ENCODE peak calls at places on chromosome 7, in nine cellular contexts. C, F, E, Z, R, Y, U, N and H are unnamed samples.

GRCh38 chr7:112204072-112204775 is 2.0 kb downstream of the DOCK4 start:
- DNase-seq in C (no peak), F (no peak), E (no peak), Z (peak; percentile 49), R (peak; percentile 19), Y (no peak), U (no peak), N (no peak), H (no peak)

GRCh38 chr7:108299251-108300014 is 156.8 kb downstream of the NRCAM start:
- DNase-seq in C (no peak), F (no peak), E (no peak), Z (peak; percentile 53), R (peak; percentile 70), Y (no peak), U (no peak), N (no peak), H (no peak)

GRCh38 chr7:36875794-36876193 is 151.5 kb upstream of the AOAH start:
- DNase-seq in C (no peak), F (no peak), E (no peak), Z (no peak), R (no peak), Y (no peak), U (no peak), N (no peak), H (no peak)

GRCh38 chr7:143487566-143487965 is 9.9 kb downstream of the TAS2R41 start:
- DNase-seq in C (peak; percentile 93), F (peak; percentile 30), E (peak; percentile 67), Z (peak; percentile 70), R (no peak), Y (peak; percentile 51), U (peak; percentile 68), N (peak; percentile 77), H (peak; percentile 63)

GRCh38 chr7:81608748-81609382 is 161.0 kb downstream of the HGF start:
- DNase-seq in C (no peak), F (no peak), E (no peak), Z (peak; percentile 60), R (peak; percentile 70), Y (no peak), U (no peak), N (no peak), H (no peak)

GRCh38 chr7:63521-64021 is 128.8 kb upstream of the FAM20C start:
- DNase-seq in C (no peak), F (no peak), E (peak; percentile 59), Z (no peak), R (no peak), Y (no peak), U (no peak), N (no peak), H (no peak)

GRCh38 chr7:582931-583330 is 63.3 kb upstream of the PDGFA start:
- DNase-seq in C (no peak), F (no peak), E (no peak), Z (no peak), R (no peak), Y (no peak), U (no peak), N (no peak), H (no peak)

GRCh38 chr7:151244156-151244870 is 4.2 kb downstream of the SMARCD3 start:
- DNase-seq in C (peak; percentile 45), F (no peak), E (no peak), Z (peak; percentile 68), R (peak; percentile 41), Y (peak; percentile 68), U (peak; percentile 72), N (no peak), H (no peak)

GRCh38 chr7:25720427-25720826 is 431.6 kb upstream of the NFE2L3 start:
- DNase-seq in C (no peak), F (no peak), E (no peak), Z (peak; percentile 23), R (peak; percentile 22), Y (peak; percentile 28), U (no peak), N (no peak), H (no peak)

GRCh38 chr7:50634378-50634777 is 69.2 kb upstream of the DDC start:
- DNase-seq in C (no peak), F (no peak), E (no peak), Z (no peak), R (no peak), Y (no peak), U (no peak), N (no peak), H (no peak)

GRCh38 chr7:26399309-26399610 is 107.6 kb downstream of the SNX10 start:
- DNase-seq in C (no peak), F (no peak), E (no peak), Z (peak; percentile 55), R (peak; percentile 53), Y (peak; percentile 63), U (no peak), N (peak; percentile 28), H (no peak)

GRCh38 chr7:18020138-18020715 is 7.4 kb downstream of the PRPS1L1 start:
- DNase-seq in C (no peak), F (no peak), E (no peak), Z (no peak), R (no peak), Y (no peak), U (no peak), N (no peak), H (no peak)

GRCh38 chr7:112283382-112283910 is 77.0 kb downstream of the ZNF277 start:
- DNase-seq in C (no peak), F (no peak), E (no peak), Z (no peak), R (no peak), Y (no peak), U (no peak), N (no peak), H (no peak)

GRCh38 chr7:66921396-66921917 is 432 bp downstream of the TMEM248 start:
- DNase-seq in C (peak; percentile 78), F (no peak), E (peak; percentile 69), Z (peak; percentile 71), R (peak; percentile 45), Y (peak; percentile 33), U (no peak), N (peak; percentile 27), H (no peak)

GRCh38 chr7:134900430-134900876 is 85.9 kb upstream of the AGBL3 start:
- DNase-seq in C (no peak), F (no peak), E (no peak), Z (no peak), R (no peak), Y (no peak), U (no peak), N (no peak), H (no peak)

DNA sequence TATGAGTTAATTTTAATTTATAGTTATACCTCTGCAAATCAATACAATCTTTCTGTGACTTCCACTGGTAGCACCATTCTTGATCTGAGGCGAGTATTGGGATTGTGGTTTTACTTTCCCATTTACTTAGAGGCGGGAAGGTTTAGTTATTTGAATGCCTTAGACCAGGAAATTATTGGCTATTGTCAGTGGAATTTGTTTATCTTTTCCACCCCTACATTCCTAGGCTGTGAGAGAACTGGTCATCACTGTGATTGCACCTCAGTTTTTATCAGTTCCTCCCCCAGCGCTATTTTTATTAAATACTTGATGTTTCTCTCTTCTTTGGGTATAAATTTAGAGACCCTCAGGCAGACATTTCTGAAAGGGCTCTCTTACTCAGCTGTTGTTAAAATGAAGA is 29.9 kb downstream of the CDK14 start:
- DNase-seq in C (no peak), F (no peak), E (no peak), Z (peak; percentile 36), R (peak; percentile 52), Y (no peak), U (no peak), N (no peak), H (no peak)
- H3K27ac ChIP-seq in C (no peak overlapping the region), F (no peak overlapping the region), E (no peak overlapping the region), Z (peak overlapping the region; percentile 14), R (no peak overlapping the region), Y (no peak overlapping the region), U (no peak overlapping the region), N (no peak overlapping the region), H (no peak overlapping the region)

GRCh38 chr7:34145603-34146002 is 240.3 kb downstream of the BMPER start:
- DNase-seq in C (no peak), F (no peak), E (no peak), Z (no peak), R (no peak), Y (no peak), U (no peak), N (no peak), H (no peak)

GRCh38 chr7:34138483-34138882 is 233.1 kb downstream of the BMPER start:
- DNase-seq in C (no peak), F (no peak), E (no peak), Z (no peak), R (no peak), Y (no peak), U (no peak), N (no peak), H (no peak)

DNA sequence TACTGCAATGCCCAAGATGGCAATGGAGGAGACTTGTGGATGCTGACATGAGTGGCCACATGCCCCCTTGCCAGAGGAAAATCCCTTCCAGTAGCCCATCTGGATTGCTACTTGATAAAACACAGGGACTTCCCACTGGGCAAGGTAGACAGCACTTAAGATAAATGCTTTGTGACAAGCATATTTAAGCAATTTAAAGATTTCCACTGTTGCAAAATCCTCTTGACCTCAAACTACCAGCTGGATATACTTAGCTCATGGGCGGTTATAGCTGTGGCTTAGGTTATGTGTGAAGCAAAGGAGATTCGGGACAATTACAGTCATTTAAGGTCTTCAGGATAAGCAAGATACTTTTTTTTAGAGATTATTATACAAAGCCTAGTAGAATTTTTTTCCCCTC is 238.1 kb downstream of the BMPER start:
- DNase-seq in C (no peak), F (no peak), E (no peak), Z (peak; percentile 73), R (no peak), Y (no peak), U (no peak), N (no peak), H (no peak)
- H3K27ac ChIP-seq in C (no peak overlapping the region), F (no peak overlapping the region), E (no peak overlapping the region), Z (peak overlapping the region; percentile 53), R (no peak overlapping the region), Y (no peak overlapping the region), U (no peak overlapping the region), N (no peak overlapping the region), H (no peak overlapping the region)

DNA sequence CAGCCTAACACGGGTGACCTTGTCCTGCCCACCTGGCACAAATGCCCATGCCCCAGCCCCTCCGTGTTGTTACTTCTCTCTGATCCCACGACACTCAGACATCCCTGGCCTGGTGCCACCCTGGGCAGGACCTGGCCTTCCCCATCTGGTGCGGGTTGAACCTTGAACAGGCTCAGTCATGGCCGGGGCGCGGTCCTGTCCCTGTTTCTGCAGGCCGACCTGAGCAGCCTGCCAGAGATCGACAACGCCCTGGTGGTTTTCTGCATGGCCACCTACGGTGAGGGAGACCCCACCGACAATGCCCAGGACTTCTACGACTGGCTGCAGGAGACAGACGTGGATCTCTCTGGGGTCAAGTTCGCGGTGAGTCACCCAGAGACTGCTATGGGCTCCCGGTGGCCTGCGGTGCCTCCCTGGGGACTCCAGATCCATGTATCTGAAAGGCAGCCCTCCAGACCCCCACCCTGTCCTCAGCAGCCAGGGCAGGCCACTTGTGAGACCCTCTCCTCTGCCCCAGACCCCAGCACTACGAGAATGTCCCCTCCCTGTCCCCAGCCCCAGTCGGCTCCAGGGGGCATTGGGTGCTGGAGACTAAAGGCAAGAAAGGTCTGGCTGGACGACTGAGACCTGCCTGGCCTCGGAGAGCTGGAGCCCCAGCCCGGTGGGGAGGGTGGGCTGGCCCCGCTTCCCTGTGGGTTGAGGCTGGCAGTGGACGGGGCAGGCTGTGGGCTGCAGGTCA is 14.1 kb downstream of the TMEM120A start:
- DNase-seq in C (peak; percentile 96), F (no peak), E (peak; percentile 64), Z (no peak), R (no peak), Y (no peak), U (peak; percentile 64), N (no peak), H (no peak)
- H3K27ac ChIP-seq in C (peak overlapping the region; percentile 74), F (no peak overlapping the region), E (no peak overlapping the region), Z (no peak overlapping the region), R (no peak overlapping the region), Y (no peak overlapping the region), U (peak overlapping the region; percentile 42), N (no peak overlapping the region), H (no peak overlapping the region)

GRCh38 chr7:5704534-5704922 is 76.9 kb downstream of the RNF216 start:
- DNase-seq in C (peak; percentile 83), F (peak; percentile 75), E (peak; percentile 70), Z (peak; percentile 88), R (peak; percentile 87), Y (peak; percentile 89), U (peak; percentile 93), N (peak; percentile 88), H (peak; percentile 91)
- H3K27ac ChIP-seq in C (no peak overlapping the region), F (no peak overlapping the region), E (no peak overlapping the region), Z (no peak overlapping the region), R (no peak overlapping the region), Y (peak overlapping the region; percentile 22), U (peak overlapping the region; percentile 60), N (peak overlapping the region; percentile 61), H (peak overlapping the region; percentile 87)